ENCODE peak calls at places on chromosomes 11 and 22, in seven cellular contexts. J is CD8-positive, alpha-beta T cell; H is esophagus squamous epithelium; D is transverse colon; G is psoas muscle; K is mucosa of descending colon; O is astrocyte of the cerebellum. L is an unnamed sample.

GRCh38 chr11:65013692-65014145 is 241 bp upstream of the ARL2 start:
- DNase-seq in O (peak), H (peak), G (peak), D (peak), K (peak), J (peak), L (peak)

GRCh38 chr22:37742374-37743092 is 45.7 kb downstream of the TRIOBP start:
- DNase-seq in G (peak), H (no peak), K (no peak), D (no peak), J (no peak), O (peak), L (no peak)

GRCh38 chr11:47617417-47617809 is 23.2 kb upstream of the C1QTNF4 start:
- DNase-seq in K (no peak), J (no peak), O (peak), H (no peak), D (no peak), G (no peak), L (no peak)

GRCh38 chr11:28849053-28849452 is 740.9 kb downstream of the METTL15 start:
- DNase-seq in H (no peak), K (no peak), O (no peak), D (no peak), J (no peak), G (no peak), L (no peak)

GRCh38 chr22:39024923-39025322 is 4.0 kb downstream of the APOBEC3D start:
- DNase-seq in O (no peak), D (no peak), K (no peak), H (no peak), J (no peak), G (no peak), L (no peak)

GRCh38 chr22:27800250-27801131 is 1.1 kb downstream of the MN1 start:
- DNase-seq in H (no peak), K (no peak), J (no peak), G (peak), O (no peak), D (no peak), L (no peak)

GRCh38 chr22:22141771-22142591 is 102.6 kb upstream of the VPREB1 start:
- DNase-seq in H (no peak), J (no peak), K (no peak), D (no peak), O (no peak), G (no peak), L (no peak)

GRCh38 chr11:33437529-33437928 is 180.3 kb downstream of the HIPK3 start:
- DNase-seq in K (no peak), D (no peak), G (no peak), H (no peak), O (no peak), J (no peak), L (no peak)

GRCh38 chr11:85663781-85664560 is 958 bp downstream of the CREBZF start:
- DNase-seq in J (peak), K (peak), D (peak), G (peak), O (no peak), H (peak), L (peak)

GRCh38 chr22:29156507-29156906 is 49.2 kb upstream of the EMID1 start:
- DNase-seq in G (no peak), D (no peak), O (no peak), K (no peak), J (no peak), H (no peak), L (peak)

GRCh38 chr11:44623321-44623715 is 57.9 kb downstream of the CD82 start:
- DNase-seq in J (no peak), K (no peak), G (no peak), D (peak), H (no peak), O (no peak), L (peak)

GRCh38 chr22:26259510-26259909 is 90.2 kb downstream of the SEZ6L start:
- DNase-seq in D (no peak), H (no peak), O (no peak), G (no peak), K (no peak), J (no peak), L (no peak)

GRCh38 chr22:44375451-44375850 is 62.7 kb upstream of the SHISAL1 start:
- DNase-seq in D (no peak), K (no peak), H (no peak), O (no peak), J (no peak), G (no peak), L (no peak)

GRCh38 chr22:49786976-49787843 is 40.5 kb downstream of the BRD1 start:
- DNase-seq in G (peak), J (no peak), K (peak), O (no peak), D (no peak), H (no peak), L (no peak)

GRCh38 chr22:42792909-42793847 is 63.9 kb downstream of the ARFGAP3 start:
- DNase-seq in D (no peak), O (no peak), K (no peak), H (no peak), G (peak), J (no peak), L (no peak)

GRCh38 chr22:26534874-26535470 is 22.7 kb upstream of the TFIP11 start:
- DNase-seq in D (no peak), K (no peak), G (no peak), J (no peak), O (no peak), H (no peak), L (no peak)

GRCh38 chr11:1834791-1835670 is at the start of gene SYT8:
- DNase-seq in H (no peak), J (no peak), O (no peak), K (peak), D (peak), G (no peak), L (peak)

DNA sequence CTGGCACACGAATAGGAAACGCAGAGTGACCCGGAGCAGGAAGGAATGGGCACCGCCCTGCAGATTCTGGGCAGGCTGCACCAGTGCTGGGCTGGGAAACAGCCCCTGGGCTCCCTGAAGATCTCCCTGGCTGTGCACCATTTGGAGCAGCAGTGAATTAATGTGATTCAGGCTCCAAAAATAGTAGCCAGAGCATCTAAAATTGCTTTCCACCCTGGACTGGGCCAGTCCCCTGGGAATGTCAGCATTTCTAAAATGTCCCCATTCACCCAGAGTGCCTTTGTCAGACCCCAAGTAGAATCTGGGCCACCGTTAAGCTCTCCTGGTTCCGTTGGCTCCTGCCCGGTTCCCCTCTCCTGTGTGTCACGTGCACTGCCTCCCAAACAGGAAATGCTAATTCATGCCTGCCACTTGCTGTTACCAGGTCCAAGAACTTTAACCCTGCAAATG is 18.5 kb downstream of the IRAG1 start:
- DNase-seq in O (no peak), G (peak), H (no peak), J (no peak), K (no peak), D (no peak), L (no peak)
- H3K4me3 ChIP-seq in O (no peak), G (peak), H (peak), J (no peak), K (no peak), D (no peak), L (peak)

GRCh38 chr22:45638197-45638596 is 33.4 kb upstream of the ATXN10 start:
- DNase-seq in O (no peak), D (no peak), J (no peak), G (no peak), K (no peak), H (no peak), L (no peak)
- H3K4me3 ChIP-seq in O (no peak), D (no peak), J (no peak), G (no peak), K (no peak), H (no peak), L (no peak)

DNA sequence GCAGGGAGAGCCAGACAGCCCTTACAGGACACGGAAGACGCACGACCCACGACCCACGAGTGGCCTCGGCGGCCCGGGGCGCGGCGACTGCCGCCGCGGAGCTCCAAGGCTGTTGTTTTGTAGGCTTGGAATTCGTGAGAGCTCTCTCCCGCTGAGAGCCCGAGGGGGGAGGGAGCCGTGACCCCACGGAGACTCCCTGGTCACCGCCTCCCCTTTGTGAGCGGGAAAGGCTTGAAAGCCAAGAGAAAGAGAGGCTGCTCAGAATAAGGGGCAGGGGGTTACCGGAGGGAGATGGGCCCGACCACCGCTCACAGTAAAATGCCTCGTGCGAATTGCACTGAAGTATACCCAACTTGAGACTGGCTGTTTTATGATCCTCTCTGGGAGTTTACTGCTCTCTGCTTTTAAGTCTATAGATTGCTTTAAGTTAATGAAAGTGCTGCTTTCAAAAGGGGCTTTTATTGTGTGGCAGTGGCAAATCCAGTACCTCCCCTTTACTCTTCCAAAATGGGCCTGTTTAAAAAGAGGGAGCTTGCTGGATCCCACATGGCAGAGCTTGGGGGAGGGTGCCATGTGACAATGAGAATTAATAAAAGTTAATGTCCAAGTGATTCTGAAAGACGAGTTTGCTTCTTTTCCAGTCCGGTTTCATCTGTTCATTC is 2.9 kb downstream of the PKNOX2 start:
- DNase-seq in J (no peak), D (no peak), K (no peak), O (no peak), G (no peak), H (no peak), L (peak)
- H3K4me3 ChIP-seq in J (no peak), D (peak), K (no peak), O (peak), G (peak), H (peak), L (no peak)

DNA sequence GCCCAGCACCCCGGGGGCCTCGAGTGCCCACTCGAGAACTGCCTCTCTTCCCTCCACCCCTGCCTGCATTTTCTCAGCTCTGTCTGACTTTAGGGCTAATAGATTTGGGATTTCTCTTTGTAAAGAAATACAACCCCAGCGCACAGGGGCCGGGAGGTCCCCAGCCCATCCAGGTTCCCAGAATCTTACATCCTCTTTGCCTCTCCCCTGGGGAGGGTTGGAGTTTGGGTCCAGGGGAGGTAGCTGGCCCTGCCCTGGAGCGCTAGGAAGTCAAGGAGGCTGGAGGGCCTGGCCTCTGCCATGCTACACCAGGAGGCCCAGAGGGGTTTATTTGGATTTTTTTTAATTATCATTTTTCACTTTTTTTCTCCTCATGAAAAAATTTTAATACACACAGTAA is 65.7 kb upstream of the LMO1 start:
- DNase-seq in G (no peak), O (no peak), D (no peak), J (no peak), K (no peak), H (no peak), L (no peak)
- H3K4me3 ChIP-seq in G (peak), O (no peak), D (no peak), J (no peak), K (no peak), H (peak), L (no peak)

GRCh38 chr11:20373568-20374209 is 10.2 kb downstream of the HTATIP2 start:
- DNase-seq in K (no peak), H (no peak), J (no peak), D (no peak), O (no peak), G (no peak), L (no peak)
- H3K4me3 ChIP-seq in K (no peak), H (no peak), J (no peak), D (no peak), O (no peak), G (no peak), L (no peak)

GRCh38 chr22:46589141-46589748 is 30.9 kb upstream of the GRAMD4 start:
- DNase-seq in K (peak), G (no peak), D (no peak), H (no peak), O (no peak), J (no peak), L (no peak)

GRCh38 chr22:46591890-46592289 is 28.3 kb upstream of the GRAMD4 start:
- DNase-seq in D (no peak), H (no peak), O (no peak), G (no peak), J (no peak), K (peak), L (peak)

GRCh38 chr22:46588279-46589140 is 31.7 kb upstream of the GRAMD4 start:
- DNase-seq in D (no peak), O (no peak), H (no peak), J (no peak), K (peak), G (no peak), L (peak)

GRCh38 chr22:46589871-46590271 is 30.3 kb upstream of the GRAMD4 start:
- DNase-seq in J (no peak), D (no peak), H (no peak), O (no peak), K (peak), G (no peak), L (no peak)

GRCh38 chr22:46590334-46590733 is 29.9 kb upstream of the GRAMD4 start:
- DNase-seq in G (no peak), O (no peak), H (no peak), D (no peak), J (no peak), K (peak), L (peak)
- H3K4me3 ChIP-seq in G (no peak), O (no peak), H (no peak), D (no peak), J (no peak), K (no peak), L (no peak)

L was measured in spleen.